ENCODE peak calls at places on chromosomes 13 and 19, in eight cellular contexts. One of them, this sample, is unnamed.

GRCh38 chr19:17081672-17082630 is 6.4 kb downstream of the MYO9B start:
- DNase-seq in tibial nerve: peak; percentile 61
- DNase-seq in stomach: no peak
- DNase-seq in ovary: no peak
- DNase-seq in transverse colon: no peak
- DNase-seq in A549: no peak
- DNase-seq in GM12878: no peak
- DNase-seq in K562: no peak
- DNase-seq in this sample: no peak

GRCh38 chr13:73967397-73968165 is 166.6 kb downstream of the KLF12 start:
- DNase-seq in K562: no peak
- DNase-seq in stomach: no peak
- DNase-seq in transverse colon: no peak
- DNase-seq in ovary: no peak
- DNase-seq in GM12878: peak; percentile 89
- DNase-seq in tibial nerve: no peak
- DNase-seq in A549: no peak
- DNase-seq in this sample: no peak

GRCh38 chr19:42658148-42658547 is 63.4 kb upstream of the CEACAM8 start:
- DNase-seq in K562: no peak
- DNase-seq in GM12878: no peak
- DNase-seq in transverse colon: no peak
- DNase-seq in stomach: no peak
- DNase-seq in ovary: no peak
- DNase-seq in tibial nerve: no peak
- DNase-seq in A549: no peak
- DNase-seq in this sample: no peak

GRCh38 chr19:2089001-2089711 is 7.0 kb downstream of the MOB3A start:
- DNase-seq in K562: no peak
- DNase-seq in tibial nerve: no peak
- DNase-seq in ovary: no peak
- DNase-seq in A549: no peak
- DNase-seq in GM12878: peak; percentile 78
- DNase-seq in stomach: no peak
- DNase-seq in transverse colon: no peak
- DNase-seq in this sample: no peak

GRCh38 chr13:39036212-39036611 is 1.7 kb downstream of the PROSER1 start:
- DNase-seq in ovary: no peak
- DNase-seq in A549: no peak
- DNase-seq in tibial nerve: no peak
- DNase-seq in GM12878: no peak
- DNase-seq in K562: no peak
- DNase-seq in stomach: no peak
- DNase-seq in transverse colon: peak; percentile 21
- DNase-seq in this sample: no peak

GRCh38 chr13:72920097-72920496 is 138.2 kb downstream of the PIBF1 start:
- DNase-seq in transverse colon: no peak
- DNase-seq in K562: no peak
- DNase-seq in tibial nerve: no peak
- DNase-seq in stomach: no peak
- DNase-seq in ovary: no peak
- DNase-seq in GM12878: no peak
- DNase-seq in A549: no peak
- DNase-seq in this sample: no peak

GRCh38 chr13:112012004-112012704 is 54.8 kb upstream of the SOX1 start:
- DNase-seq in K562: no peak
- DNase-seq in GM12878: no peak
- DNase-seq in ovary: no peak
- DNase-seq in stomach: peak; percentile 49
- DNase-seq in A549: no peak
- DNase-seq in transverse colon: no peak
- DNase-seq in tibial nerve: no peak
- DNase-seq in this sample: no peak

GRCh38 chr13:97567510-97568243 is 133.7 kb downstream of the RAP2A start:
- DNase-seq in transverse colon: peak; percentile 77
- DNase-seq in A549: peak; percentile 18
- DNase-seq in K562: no peak
- DNase-seq in tibial nerve: peak; percentile 10
- DNase-seq in ovary: no peak
- DNase-seq in GM12878: peak; percentile 37
- DNase-seq in stomach: peak; percentile 61
- DNase-seq in this sample: peak; percentile 70

GRCh38 chr13:112879283-112879833 is 89.7 kb upstream of the MCF2L start:
- DNase-seq in transverse colon: no peak
- DNase-seq in stomach: no peak
- DNase-seq in K562: no peak
- DNase-seq in A549: no peak
- DNase-seq in ovary: no peak
- DNase-seq in GM12878: no peak
- DNase-seq in tibial nerve: no peak
- DNase-seq in this sample: no peak

GRCh38 chr13:90485441-90485840 is 862.0 kb upstream of the MIR17HG start:
- DNase-seq in ovary: no peak
- DNase-seq in transverse colon: no peak
- DNase-seq in tibial nerve: peak; percentile 6
- DNase-seq in A549: no peak
- DNase-seq in GM12878: no peak
- DNase-seq in K562: no peak
- DNase-seq in stomach: no peak
- DNase-seq in this sample: no peak

GRCh38 chr13:21812192-21812626 is 141.3 kb downstream of the FGF9 start:
- DNase-seq in stomach: no peak
- DNase-seq in transverse colon: no peak
- DNase-seq in tibial nerve: no peak
- DNase-seq in ovary: no peak
- DNase-seq in K562: no peak
- DNase-seq in A549: no peak
- DNase-seq in GM12878: no peak
- DNase-seq in this sample: no peak

GRCh38 chr19:9741476-9742171 is 26.9 kb downstream of the ZNF846 start:
- DNase-seq in K562: no peak
- DNase-seq in GM12878: no peak
- DNase-seq in tibial nerve: no peak
- DNase-seq in transverse colon: no peak
- DNase-seq in ovary: no peak
- DNase-seq in stomach: no peak
- DNase-seq in A549: no peak
- DNase-seq in this sample: no peak

GRCh38 chr13:50678464-50679162 is 164.9 kb downstream of the DLEU7 start:
- DNase-seq in stomach: no peak
- DNase-seq in GM12878: no peak
- DNase-seq in ovary: no peak
- DNase-seq in K562: no peak
- DNase-seq in transverse colon: no peak
- DNase-seq in A549: no peak
- DNase-seq in tibial nerve: no peak
- DNase-seq in this sample: no peak

GRCh38 chr13:50677687-50678463 is 165.6 kb downstream of the DLEU7 start:
- DNase-seq in K562: no peak
- DNase-seq in ovary: no peak
- DNase-seq in transverse colon: no peak
- DNase-seq in GM12878: no peak
- DNase-seq in tibial nerve: no peak
- DNase-seq in stomach: no peak
- DNase-seq in A549: no peak
- DNase-seq in this sample: no peak

GRCh38 chr13:50679321-50679720 is 164.2 kb downstream of the DLEU7 start:
- DNase-seq in ovary: no peak
- DNase-seq in tibial nerve: no peak
- DNase-seq in GM12878: no peak
- DNase-seq in K562: no peak
- DNase-seq in A549: no peak
- DNase-seq in transverse colon: no peak
- DNase-seq in stomach: no peak
- DNase-seq in this sample: no peak

GRCh38 chr13:50672025-50672424 is 171.5 kb downstream of the DLEU7 start:
- DNase-seq in A549: no peak
- DNase-seq in transverse colon: no peak
- DNase-seq in tibial nerve: no peak
- DNase-seq in K562: no peak
- DNase-seq in stomach: no peak
- DNase-seq in ovary: no peak
- DNase-seq in GM12878: no peak
- DNase-seq in this sample: no peak

DNA sequence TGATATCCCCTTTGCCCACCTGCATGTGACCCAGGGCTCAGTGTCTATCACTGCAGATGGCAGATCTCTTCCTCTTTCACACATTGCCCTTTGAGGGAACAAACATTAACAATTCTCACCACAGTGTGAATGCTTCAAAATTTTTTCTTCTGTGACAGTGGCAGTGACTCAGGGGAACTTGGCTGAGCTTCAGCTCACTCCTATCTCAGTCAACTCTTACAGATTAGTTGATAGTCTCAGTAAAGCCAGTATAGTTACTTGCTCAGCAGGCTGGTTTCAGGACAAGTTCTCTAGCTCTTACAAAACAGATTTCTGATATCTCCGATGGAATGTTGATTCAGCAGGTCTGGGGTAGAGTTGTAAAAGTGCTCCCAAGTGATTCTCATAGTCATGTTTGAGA is 166.9 kb downstream of the DLEU7 start:
- DNase-seq in K562: no peak
- DNase-seq in GM12878: no peak
- DNase-seq in ovary: no peak
- DNase-seq in transverse colon: no peak
- DNase-seq in tibial nerve: no peak
- DNase-seq in stomach: no peak
- DNase-seq in A549: no peak
- DNase-seq in this sample: no peak
- TF ChIP-seq EP300 in K562: no peak
- TF ChIP-seq EP300 in GM12878: no peak
- TF ChIP-seq EP300 in ovary: no peak
- TF ChIP-seq EP300 in transverse colon: no peak
- TF ChIP-seq EP300 in tibial nerve: no peak
- TF ChIP-seq EP300 in stomach: no peak
- TF ChIP-seq EP300 in A549: no peak
- TF ChIP-seq EP300 in this sample: no peak

GRCh38 chr19:34306213-34306661 is 51.9 kb downstream of the GARRE1 start:
- DNase-seq in tibial nerve: no peak
- DNase-seq in GM12878: no peak
- DNase-seq in K562: no peak
- DNase-seq in A549: no peak
- DNase-seq in stomach: peak; percentile 53
- DNase-seq in transverse colon: peak; percentile 43
- DNase-seq in ovary: no peak
- DNase-seq in this sample: no peak
- H3K27ac ChIP-seq in tibial nerve: peak overlapping the region; percentile 14
- H3K27ac ChIP-seq in GM12878: no peak overlapping the region
- H3K27ac ChIP-seq in K562: no peak overlapping the region
- H3K27ac ChIP-seq in A549: peak overlapping the region; percentile 3
- H3K27ac ChIP-seq in stomach: peak overlapping the region; percentile 2
- H3K27ac ChIP-seq in transverse colon: peak overlapping the region; percentile 74
- H3K27ac ChIP-seq in ovary: no peak overlapping the region
- H3K27ac ChIP-seq in this sample: peak overlapping the region; percentile 19

GRCh38 chr19:12092065-12092867 is 27.7 kb downstream of the ZNF844 start:
- DNase-seq in GM12878: peak; percentile 16
- DNase-seq in tibial nerve: peak; percentile 58
- DNase-seq in stomach: peak; percentile 80
- DNase-seq in ovary: peak; percentile 79
- DNase-seq in K562: peak; percentile 90
- DNase-seq in transverse colon: peak; percentile 78
- DNase-seq in A549: no peak
- DNase-seq in this sample: peak; percentile 89

GRCh38 chr19:12093777-12094176 is 29.2 kb downstream of the ZNF844 start:
- DNase-seq in transverse colon: no peak
- DNase-seq in GM12878: peak; percentile 23
- DNase-seq in tibial nerve: no peak
- DNase-seq in A549: no peak
- DNase-seq in stomach: no peak
- DNase-seq in K562: no peak
- DNase-seq in ovary: no peak
- DNase-seq in this sample: no peak

GRCh38 chr19:12095111-12095790 is 30.7 kb downstream of the ZNF844 start:
- DNase-seq in ovary: no peak
- DNase-seq in transverse colon: no peak
- DNase-seq in tibial nerve: no peak
- DNase-seq in A549: no peak
- DNase-seq in GM12878: no peak
- DNase-seq in stomach: no peak
- DNase-seq in K562: no peak
- DNase-seq in this sample: no peak

DNA sequence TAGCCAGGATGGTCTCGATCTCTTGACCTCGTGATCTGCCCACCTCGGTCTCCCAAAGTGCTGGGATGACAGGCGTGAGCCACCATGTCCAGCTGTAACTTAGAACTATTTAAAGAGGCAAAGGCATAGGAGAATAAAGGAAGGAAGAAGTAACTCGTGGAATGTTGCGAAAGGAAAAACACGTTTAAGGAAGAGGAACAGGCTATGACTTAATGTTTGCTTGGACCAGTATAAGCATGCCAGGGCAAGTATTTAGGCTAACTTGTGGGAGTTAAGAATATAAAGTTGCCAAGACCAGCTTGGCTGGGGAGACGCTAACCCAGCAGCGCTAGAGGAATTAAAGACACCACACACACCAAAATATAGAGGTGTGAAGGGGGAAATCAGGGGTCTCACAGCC is 33.5 kb downstream of the ZNF844 start:
- DNase-seq in transverse colon: no peak
- DNase-seq in GM12878: no peak
- DNase-seq in stomach: no peak
- DNase-seq in ovary: no peak
- DNase-seq in tibial nerve: no peak
- DNase-seq in K562: no peak
- DNase-seq in A549: no peak
- DNase-seq in this sample: no peak
- TF ChIP-seq EP300 in transverse colon: no peak
- TF ChIP-seq EP300 in GM12878: no peak
- TF ChIP-seq EP300 in stomach: no peak
- TF ChIP-seq EP300 in ovary: no peak
- TF ChIP-seq EP300 in tibial nerve: no peak
- TF ChIP-seq EP300 in K562: no peak
- TF ChIP-seq EP300 in A549: no peak
- TF ChIP-seq EP300 in this sample: no peak

DNA sequence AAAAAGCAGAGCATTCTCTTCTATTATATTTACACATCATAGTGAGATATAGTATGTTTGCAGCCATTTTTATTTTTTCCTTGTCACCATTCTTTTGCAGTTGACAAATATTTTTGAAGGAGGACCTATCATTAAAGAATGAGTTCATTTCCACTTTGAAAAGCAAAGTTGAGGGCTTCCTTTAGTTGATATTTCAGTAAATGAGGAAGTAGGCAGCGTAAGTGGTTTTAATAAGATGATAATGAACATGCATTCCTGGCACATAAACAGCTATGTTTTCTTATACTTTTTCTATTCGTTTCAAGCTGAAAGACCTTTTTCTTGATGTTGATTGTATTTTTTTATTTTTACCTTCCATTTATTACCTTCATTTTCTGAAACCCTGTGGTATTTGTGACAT is 66.2 kb downstream of the ZMYM2 start:
- DNase-seq in stomach: no peak
- DNase-seq in K562: no peak
- DNase-seq in ovary: no peak
- DNase-seq in tibial nerve: no peak
- DNase-seq in A549: no peak
- DNase-seq in transverse colon: no peak
- DNase-seq in GM12878: no peak
- DNase-seq in this sample: no peak
- H3K27ac ChIP-seq in stomach: no peak overlapping the region
- H3K27ac ChIP-seq in K562: no peak overlapping the region
- H3K27ac ChIP-seq in ovary: no peak overlapping the region
- H3K27ac ChIP-seq in tibial nerve: no peak overlapping the region
- H3K27ac ChIP-seq in A549: no peak overlapping the region
- H3K27ac ChIP-seq in transverse colon: no peak overlapping the region
- H3K27ac ChIP-seq in GM12878: no peak overlapping the region
- H3K27ac ChIP-seq in this sample: no peak overlapping the region